ENCODE peak calls at places on chromosomes 3 and 15, in eight cellular contexts. W, K, X, B, R, U, C and L are unnamed samples.

GRCh38 chr3:28188686-28189085 is 52.7 kb upstream of the CMC1 start:
- DNase-seq in C (no peak), K (no peak), R (no peak), U (no peak), W (no peak), X (no peak), B (no peak), L (no peak)

GRCh38 chr3:108861401-108861800 is 38.8 kb downstream of the TRAT1 start:
- DNase-seq in U (no peak), C (no peak), R (no peak), X (no peak), B (no peak), K (no peak), W (no peak), L (no peak)

GRCh38 chr3:1987983-1988382 is 110.7 kb upstream of the CNTN4 start:
- DNase-seq in C (no peak), X (no peak), K (no peak), U (no peak), R (peak; percentile 22), W (no peak), B (peak; percentile 51), L (no peak)

GRCh38 chr3:51668756-51669155 is 2.3 kb upstream of the TEX264 start:
- DNase-seq in K (no peak), C (no peak), B (no peak), U (no peak), W (no peak), X (no peak), R (no peak), L (no peak)

GRCh38 chr3:178900244-178900643 is 171.4 kb downstream of the ZMAT3 start:
- DNase-seq in U (no peak), K (no peak), R (no peak), X (no peak), C (no peak), W (no peak), B (no peak), L (no peak)

GRCh38 chr3:129558772-129559564 is 16.0 kb downstream of the H1-8 start:
- DNase-seq in X (no peak), B (peak; percentile 86), R (no peak), K (no peak), C (peak; percentile 72), U (no peak), W (no peak), L (no peak)

GRCh38 chr3:155323063-155323666 is 29.7 kb upstream of the STRIT1 start:
- DNase-seq in K (no peak), U (no peak), C (no peak), X (no peak), W (no peak), R (peak; percentile 29), B (peak; percentile 51), L (no peak)

GRCh38 chr15:95086543-95087252 is 855.3 kb downstream of the MCTP2 start:
- DNase-seq in B (no peak), U (no peak), K (no peak), R (no peak), W (no peak), X (no peak), C (no peak), L (no peak)

GRCh38 chr3:134312072-134312872 is 61.6 kb upstream of the RYK start:
- DNase-seq in U (no peak), X (peak; percentile 72), R (peak; percentile 55), C (no peak), B (no peak), K (no peak), W (no peak), L (no peak)

GRCh38 chr3:52197499-52197841 is 490 bp upstream of the ALAS1 start:
- DNase-seq in B (no peak), K (no peak), R (no peak), C (no peak), U (no peak), X (no peak), W (no peak), L (no peak)

GRCh38 chr3:127712881-127713771 is 40.4 kb downstream of the ABTB1 start:
- DNase-seq in U (no peak), W (no peak), C (peak; percentile 58), K (peak; percentile 32), B (no peak), X (no peak), R (no peak), L (no peak)

GRCh38 chr3:117398166-117398954 is 688.8 kb downstream of the TUSC7 start:
- DNase-seq in R (no peak), B (no peak), W (no peak), X (no peak), K (peak; percentile 49), C (peak; percentile 24), U (no peak), L (no peak)

GRCh38 chr3:31370093-31370666 is 162.5 kb upstream of the STT3B start:
- DNase-seq in R (no peak), C (no peak), K (no peak), W (no peak), U (no peak), X (no peak), B (no peak), L (no peak)

GRCh38 chr3:149968216-149968615 is 2.5 kb downstream of the PFN2 start:
- DNase-seq in C (no peak), B (no peak), K (no peak), R (no peak), W (no peak), X (no peak), U (no peak), L (no peak)

GRCh38 chr3:23264413-23264812 is 61.3 kb downstream of the UBE2E2 start:
- DNase-seq in K (no peak), W (no peak), U (no peak), C (no peak), R (no peak), X (no peak), B (no peak), L (no peak)

GRCh38 chr15:93179704-93180103 is 90.7 kb upstream of the RGMA start:
- DNase-seq in C (no peak), U (no peak), B (no peak), W (no peak), R (no peak), K (no peak), X (no peak), L (no peak)

GRCh38 chr3:170705136-170705535 is 119.3 kb upstream of the SLC7A14 start:
- DNase-seq in W (no peak), C (no peak), B (no peak), R (no peak), K (no peak), U (no peak), X (no peak), L (no peak)

GRCh38 chr3:157237886-157238285 is 77.9 kb upstream of the CCNL1 start:
- DNase-seq in C (no peak), R (no peak), X (no peak), B (no peak), U (no peak), W (no peak), K (no peak), L (no peak)

GRCh38 chr3:41237907-41238306 is 38.6 kb downstream of the CTNNB1 start:
- DNase-seq in C (no peak), B (no peak), W (no peak), K (no peak), X (no peak), U (no peak), R (no peak), L (no peak)

GRCh38 chr15:95448531-95449210 is 881.8 kb upstream of the NR2F2 start:
- DNase-seq in X (no peak), U (no peak), B (no peak), W (no peak), C (no peak), K (no peak), R (no peak), L (no peak)

GRCh38 chr15:65839985-65840384 is 29.3 kb upstream of the RAB11A start:
- DNase-seq in B (no peak), R (no peak), W (no peak), C (no peak), U (no peak), X (no peak), K (no peak), L (no peak)

GRCh38 chr15:65836665-65837064 is 32.6 kb upstream of the RAB11A start:
- DNase-seq in K (no peak), C (no peak), U (no peak), W (no peak), X (no peak), R (no peak), B (no peak), L (no peak)

GRCh38 chr15:65837301-65838283 is 31.7 kb upstream of the RAB11A start:
- DNase-seq in B (no peak), R (no peak), K (no peak), U (peak; percentile 24), X (no peak), W (no peak), C (no peak), L (no peak)

GRCh38 chr15:65841121-65841930 is 28.0 kb upstream of the RAB11A start:
- DNase-seq in K (no peak), W (no peak), C (peak; percentile 74), U (peak; percentile 61), X (no peak), B (peak; percentile 19), R (no peak), L (no peak)

DNA sequence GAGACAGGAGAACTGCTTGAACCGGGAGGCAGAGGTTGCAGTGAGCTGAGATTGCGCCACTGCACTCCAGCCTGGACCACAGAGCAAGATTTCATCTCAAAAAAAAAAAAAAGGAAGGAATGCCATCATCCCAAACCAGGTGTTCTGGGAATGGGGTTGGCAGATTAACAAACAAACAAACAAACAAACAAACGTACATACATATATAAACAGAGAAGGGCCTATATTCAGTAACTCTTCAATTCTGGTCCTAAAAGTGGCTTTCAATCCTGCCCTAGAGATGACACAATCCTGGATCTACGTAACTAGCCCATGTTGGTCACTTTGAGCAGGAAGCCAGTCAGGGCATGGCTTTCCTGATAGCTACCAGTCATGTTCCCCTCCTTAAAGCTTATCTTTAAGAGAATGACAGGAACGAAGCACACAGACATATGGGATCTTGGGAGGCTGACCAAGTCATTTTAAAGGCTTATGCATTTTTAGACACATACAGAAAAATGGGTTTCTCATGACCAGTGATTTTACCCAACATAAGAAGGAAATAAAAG is 29.9 kb upstream of the RAB11A start:
- DNase-seq in W (no peak), B (no peak), U (no peak), X (no peak), C (no peak), R (no peak), K (no peak), L (no peak)
- H3K27ac ChIP-seq in W (no peak overlapping the region), B (no peak overlapping the region), U (no peak overlapping the region), X (no peak overlapping the region), C (no peak overlapping the region), R (no peak overlapping the region), K (no peak overlapping the region), L (no peak overlapping the region)

GRCh38 chr15:70342141-70342540 is 244.4 kb upstream of the TLE3 start:
- DNase-seq in U (no peak), K (no peak), B (no peak), C (no peak), X (no peak), R (peak; percentile 11), W (no peak), L (peak; percentile 54)
- H3K4me3 ChIP-seq in U (no peak overlapping the region), K (no peak overlapping the region), B (no peak overlapping the region), C (no peak overlapping the region), X (no peak overlapping the region), R (no peak overlapping the region), W (no peak overlapping the region), L (no peak overlapping the region)

GRCh38 chr15:62085740-62086139 is 19.0 kb downstream of the C2CD4A start:
- DNase-seq in B (peak; percentile 46), K (no peak), R (no peak), C (no peak), U (peak; percentile 30), X (no peak), W (no peak), L (no peak)
- H3K27ac ChIP-seq in B (no peak overlapping the region), K (no peak overlapping the region), R (no peak overlapping the region), C (no peak overlapping the region), U (no peak overlapping the region), X (no peak overlapping the region), W (no peak overlapping the region), L (no peak overlapping the region)

GRCh38 chr3:106176734-106177133 is 307.9 kb upstream of the CBLB start:
- DNase-seq in R (no peak), W (no peak), K (no peak), U (no peak), X (no peak), C (no peak), B (no peak), L (no peak)
- H3K4me3 ChIP-seq in R (no peak overlapping the region), W (no peak overlapping the region), K (no peak overlapping the region), U (no peak overlapping the region), X (no peak overlapping the region), C (peak overlapping the region; percentile 32), B (no peak overlapping the region), L (peak overlapping the region; percentile 33)